ENCODE peak calls at places on chromosomes 3 and 15, in nine cellular contexts. N, O, B, F, S, V, W, I and Y are unnamed samples.

GRCh38 chr3:191435981-191436380 is 25.0 kb upstream of the PYDC2 start:
- DNase-seq in O (no peak), S (no peak), B (no peak), I (no peak), W (no peak), V (no peak), N (no peak), F (no peak), Y (no peak)

GRCh38 chr3:9622438-9622837 is 26.9 kb upstream of the MTMR14 start:
- DNase-seq in F (no peak), B (no peak), W (no peak), I (no peak), V (no peak), N (no peak), S (no peak), O (no peak), Y (no peak)

GRCh38 chr3:134677987-134678308 is 27.1 kb upstream of the KY start:
- DNase-seq in W (no peak), I (no peak), S (no peak), N (no peak), B (no peak), F (no peak), V (no peak), O (no peak), Y (no peak)

GRCh38 chr3:23920151-23920655 is 3.3 kb downstream of the RPL15 start:
- DNase-seq in B (no peak), N (no peak), V (no peak), O (no peak), F (no peak), W (no peak), I (no peak), S (no peak), Y (no peak)

GRCh38 chr3:72336821-72337479 is 511.3 kb downstream of the SHQ1 start:
- DNase-seq in V (peak), N (peak), B (peak), I (no peak), S (peak), O (peak), W (no peak), F (peak), Y (no peak)

GRCh38 chr3:160980740-160981139 is 124.4 kb downstream of the B3GALNT1 start:
- DNase-seq in S (no peak), O (no peak), W (no peak), B (no peak), I (no peak), F (no peak), N (no peak), V (no peak), Y (no peak)

GRCh38 chr3:16362781-16363180 is 97.8 kb downstream of the OXNAD1 start:
- DNase-seq in N (no peak), B (no peak), O (no peak), W (no peak), I (no peak), F (no peak), V (no peak), S (no peak), Y (no peak)

GRCh38 chr3:38168151-38168987 is 3.0 kb downstream of the OXSR1 start:
- DNase-seq in O (no peak), V (no peak), B (no peak), S (peak), W (no peak), N (no peak), I (no peak), F (no peak), Y (no peak)

GRCh38 chr15:36896949-36897348 is 203.4 kb downstream of the MEIS2 start:
- DNase-seq in V (peak), B (no peak), S (no peak), N (no peak), W (no peak), I (no peak), O (peak), F (no peak), Y (no peak)

GRCh38 chr3:21839592-21839991 is 88.6 kb upstream of the ZNF385D start:
- DNase-seq in F (no peak), W (no peak), N (no peak), O (peak), B (no peak), V (no peak), S (peak), I (peak), Y (no peak)

GRCh38 chr3:69095636-69096035 is 10.9 kb downstream of the ARL6IP5 start:
- DNase-seq in N (no peak), I (no peak), F (no peak), W (no peak), V (no peak), S (no peak), B (no peak), O (no peak), Y (no peak)

GRCh38 chr3:38984110-38984509 is 67.6 kb downstream of the SCN11A start:
- DNase-seq in F (no peak), V (no peak), I (no peak), W (no peak), S (no peak), B (no peak), O (no peak), N (no peak), Y (no peak)

GRCh38 chr3:105274958-105275357 is 91.8 kb upstream of the ALCAM start:
- DNase-seq in N (no peak), O (no peak), W (no peak), S (peak), V (no peak), F (no peak), I (peak), B (no peak), Y (no peak)

GRCh38 chr3:176521531-176522175 is 675.6 kb downstream of the TBL1XR1 start:
- DNase-seq in S (peak), V (no peak), W (no peak), N (no peak), O (no peak), F (no peak), B (no peak), I (peak), Y (no peak)

GRCh38 chr3:36957072-36957471 is 12.2 kb upstream of the TRANK1 start:
- DNase-seq in V (peak), W (no peak), F (no peak), S (no peak), B (no peak), O (no peak), I (no peak), N (no peak), Y (no peak)
- TF ChIP-seq CTCF in V (peak), W (peak), F (no peak), S (no peak), B (no peak), O (peak), I (no peak), N (no peak), Y (peak)

DNA sequence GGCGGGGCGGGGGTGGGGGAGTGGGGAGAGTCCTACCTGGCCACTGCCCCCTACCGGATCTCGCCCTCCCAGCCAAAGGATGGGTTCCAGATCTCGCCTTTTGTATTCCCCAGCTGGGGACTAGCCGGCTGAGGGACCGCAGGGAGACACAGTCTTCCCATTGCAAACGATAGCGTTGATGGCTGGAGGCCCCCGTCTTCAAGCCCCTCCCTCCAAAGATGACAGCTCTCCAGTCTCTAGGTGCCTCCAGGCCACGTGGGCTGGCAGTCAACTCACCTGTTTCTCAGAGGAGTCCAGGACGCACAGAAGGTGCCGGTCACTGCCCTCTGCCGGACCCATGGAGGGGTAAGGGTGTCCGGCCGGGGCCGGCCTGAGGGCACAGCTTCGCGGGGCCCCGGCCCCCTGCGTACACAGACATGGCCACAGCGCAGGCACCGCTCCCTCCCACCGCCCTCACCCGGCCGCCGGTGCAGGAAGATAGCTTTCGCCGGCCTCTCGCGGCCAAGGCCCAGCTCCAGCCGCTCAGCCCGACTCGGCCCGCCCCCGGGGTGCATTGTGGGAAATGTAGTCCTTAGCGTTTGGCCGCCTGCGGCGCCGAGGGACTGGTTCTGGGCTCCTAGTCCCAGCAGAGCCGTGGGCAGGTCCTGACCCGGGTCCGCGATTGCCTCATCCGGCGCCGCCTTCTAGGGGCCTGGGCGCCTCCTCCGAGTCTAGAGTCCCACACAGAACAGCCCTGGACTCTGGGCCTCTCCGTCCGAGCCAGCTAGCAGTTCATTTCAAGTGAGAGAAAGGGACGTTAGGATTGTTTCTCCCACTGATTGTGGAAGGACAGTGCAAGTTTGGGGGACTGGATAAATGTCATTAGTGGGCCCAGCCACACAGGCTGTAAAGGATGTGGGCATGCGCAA is at the start of gene MON1A:
- DNase-seq in N (peak), S (peak), O (peak), B (peak), I (peak), W (peak), F (peak), V (peak), Y (peak)
- TF ChIP-seq CTCF in N (no peak), S (peak), O (peak), B (peak), I (peak), W (peak), F (peak), V (peak), Y (peak)

GRCh38 chr3:172329070-172329469 is 119.2 kb downstream of the GHSR start:
- DNase-seq in S (no peak), O (no peak), N (no peak), W (no peak), F (no peak), V (peak), B (no peak), I (no peak), Y (no peak)
- TF ChIP-seq CTCF in S (no peak), O (peak), N (no peak), W (peak), F (no peak), V (peak), B (no peak), I (no peak), Y (no peak)

GRCh38 chr15:98315951-98316350 is 332.4 kb upstream of the IGF1R start:
- DNase-seq in O (no peak), V (no peak), W (no peak), N (no peak), F (no peak), B (no peak), S (no peak), I (no peak), Y (no peak)

GRCh38 chr15:98312913-98313312 is 335.4 kb upstream of the IGF1R start:
- DNase-seq in N (no peak), V (no peak), W (no peak), F (no peak), S (no peak), O (no peak), I (no peak), B (no peak), Y (no peak)

GRCh38 chr15:98308117-98308516 is 340.2 kb upstream of the IGF1R start:
- DNase-seq in V (no peak), O (no peak), S (no peak), N (no peak), W (no peak), F (no peak), B (no peak), I (no peak), Y (no peak)

GRCh38 chr15:98311566-98312188 is 336.7 kb upstream of the IGF1R start:
- DNase-seq in I (peak), N (peak), B (peak), O (peak), S (peak), W (peak), V (peak), F (no peak), Y (peak)
- TF ChIP-seq CTCF in I (peak), N (peak), B (peak), O (peak), S (peak), W (peak), V (peak), F (peak), Y (peak)

DNA sequence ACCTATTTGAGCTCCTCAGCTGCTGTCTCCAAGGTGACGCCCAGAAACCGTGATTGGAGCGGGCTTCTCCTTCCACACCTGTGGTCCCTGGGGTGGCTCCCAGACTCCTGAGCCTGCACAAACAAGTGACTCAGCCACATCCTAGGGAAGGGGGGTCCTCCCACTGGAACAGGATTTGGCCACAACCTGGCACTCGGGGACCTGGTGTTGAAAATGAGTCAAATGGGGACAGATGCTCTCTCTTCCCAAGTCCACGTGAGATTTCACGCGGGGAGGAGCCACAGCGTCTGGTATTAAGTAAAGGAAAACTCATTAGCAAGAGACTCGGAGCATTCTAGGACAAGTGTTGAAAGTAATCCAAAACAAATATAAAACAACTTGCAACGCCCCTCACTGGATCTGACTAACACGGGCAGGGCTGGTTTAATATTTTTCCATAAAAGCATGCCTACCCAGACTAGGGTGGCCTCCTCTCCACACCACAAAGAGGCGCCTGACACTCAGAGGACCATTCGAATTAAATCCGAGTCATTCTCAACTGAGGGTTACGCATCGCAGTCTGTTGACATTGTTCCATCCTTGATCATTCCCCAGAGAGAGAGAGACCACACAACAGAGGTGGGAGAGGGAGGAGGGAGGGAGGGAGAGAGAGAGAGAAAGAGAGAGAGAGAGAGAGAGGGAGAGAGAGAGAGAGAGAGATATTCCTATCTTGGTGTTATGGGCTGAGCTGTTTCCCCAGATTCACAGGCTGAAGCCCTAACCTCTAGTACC is 74.4 kb downstream of the MGLL start:
- DNase-seq in O (no peak), S (peak), B (peak), I (peak), N (no peak), F (peak), W (no peak), V (no peak), Y (no peak)
- TF ChIP-seq CTCF in O (peak), S (peak), B (peak), I (peak), N (no peak), F (no peak), W (no peak), V (no peak), Y (no peak)

DNA sequence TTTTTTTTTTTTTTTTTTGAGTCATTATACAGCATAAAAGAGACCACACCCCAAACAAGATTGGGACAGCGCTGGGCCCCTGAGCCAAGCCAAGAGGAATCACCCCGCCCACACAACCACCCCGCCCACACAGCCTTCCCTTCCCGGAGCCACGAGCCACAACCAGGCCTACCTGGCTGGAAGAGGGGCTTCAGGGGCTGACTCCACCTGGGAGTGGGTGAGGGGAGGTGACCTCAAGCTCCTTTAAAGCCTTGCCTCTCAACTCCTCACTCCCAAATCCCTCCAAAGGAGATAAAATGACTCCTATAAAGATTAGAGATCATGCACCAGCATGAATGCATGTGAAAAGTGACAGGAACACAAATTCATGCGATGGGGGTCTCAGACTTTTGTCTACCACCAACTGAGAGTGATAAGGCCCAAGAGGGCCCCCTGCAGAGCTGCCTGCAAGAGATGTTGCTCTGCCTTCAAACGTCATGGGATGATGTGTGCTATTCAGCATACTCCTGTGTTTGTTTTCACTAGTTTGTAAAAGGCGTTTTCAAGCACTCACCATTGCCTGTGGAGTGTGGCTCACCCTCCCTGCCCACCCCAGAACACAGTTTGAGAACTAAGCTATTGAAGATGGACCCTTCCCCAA is 23.1 kb upstream of the KLF13 start:
- DNase-seq in S (peak), N (no peak), V (peak), O (no peak), I (no peak), F (peak), B (peak), W (no peak), Y (no peak)
- TF ChIP-seq CTCF in S (no peak), N (no peak), V (no peak), O (no peak), I (no peak), F (no peak), B (no peak), W (no peak), Y (no peak)

DNA sequence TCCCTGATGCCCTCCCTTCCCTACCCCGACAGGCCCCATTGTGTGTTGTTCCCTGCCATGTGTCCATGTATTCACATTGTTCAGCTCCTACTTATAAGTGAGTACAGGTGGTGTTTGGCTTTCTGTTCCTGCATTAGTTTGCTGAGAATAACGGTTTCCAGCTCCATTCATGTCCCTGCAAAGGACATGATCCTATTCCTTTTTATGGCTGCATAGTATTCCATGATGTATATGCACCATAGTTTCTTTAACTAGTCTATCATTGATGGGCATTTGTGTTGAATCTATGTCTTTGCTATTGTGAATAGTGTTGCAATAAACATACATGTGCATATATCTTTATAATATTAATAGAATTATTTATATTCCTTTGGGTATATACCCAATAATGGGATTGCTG is 52.1 kb upstream of the TNFSF10 start:
- DNase-seq in W (no peak), B (no peak), S (no peak), V (no peak), F (no peak), O (no peak), N (no peak), I (no peak), Y (no peak)
- TF ChIP-seq CTCF in W (no peak), B (no peak), S (no peak), V (no peak), F (no peak), O (no peak), N (no peak), I (no peak), Y (no peak)

DNA sequence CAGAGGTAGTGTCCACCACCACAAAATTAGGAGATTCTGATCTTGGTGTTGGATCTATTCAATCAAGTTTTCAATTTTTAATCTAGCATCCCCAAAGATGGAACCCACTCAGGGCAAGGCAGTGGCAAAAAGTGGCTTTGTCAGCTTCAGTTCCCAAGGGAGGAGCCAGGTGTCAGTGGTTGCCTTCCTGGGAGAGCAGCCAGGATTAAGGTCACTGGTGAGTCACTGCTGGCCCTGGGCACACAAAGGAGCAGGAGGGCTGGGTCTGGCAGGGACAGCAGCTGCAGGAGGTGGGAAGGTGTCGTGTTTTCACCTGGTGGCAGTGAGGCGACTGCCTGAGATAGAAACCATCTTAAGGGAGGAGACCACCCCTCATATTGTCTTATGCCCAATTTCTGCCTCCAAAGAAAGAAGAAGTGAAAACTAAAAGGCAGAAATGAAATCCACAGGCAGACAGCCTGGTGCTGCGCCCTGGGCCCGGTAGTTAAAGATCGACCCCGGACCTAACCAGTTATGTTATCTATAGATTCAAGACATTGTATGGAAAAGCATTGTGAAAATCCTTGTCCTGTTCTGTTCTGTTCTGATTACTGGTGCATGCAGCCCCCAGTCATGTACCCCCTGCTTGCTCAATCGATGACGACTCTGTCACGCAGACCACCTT is 5.9 kb upstream of the KLHL25 start:
- DNase-seq in O (no peak), I (peak), S (peak), B (peak), V (no peak), W (no peak), N (no peak), F (peak), Y (no peak)
- TF ChIP-seq CTCF in O (no peak), I (peak), S (no peak), B (peak), V (no peak), W (no peak), N (no peak), F (peak), Y (no peak)

GRCh38 chr15:26665950-26666921 is 106.6 kb downstream of the GABRB3 start:
- DNase-seq in F (no peak), S (no peak), B (no peak), I (no peak), W (no peak), V (peak), O (peak), N (no peak), Y (no peak)
- TF ChIP-seq CTCF in F (no peak), S (no peak), B (no peak), I (no peak), W (peak), V (peak), O (no peak), N (no peak), Y (no peak)

DNA sequence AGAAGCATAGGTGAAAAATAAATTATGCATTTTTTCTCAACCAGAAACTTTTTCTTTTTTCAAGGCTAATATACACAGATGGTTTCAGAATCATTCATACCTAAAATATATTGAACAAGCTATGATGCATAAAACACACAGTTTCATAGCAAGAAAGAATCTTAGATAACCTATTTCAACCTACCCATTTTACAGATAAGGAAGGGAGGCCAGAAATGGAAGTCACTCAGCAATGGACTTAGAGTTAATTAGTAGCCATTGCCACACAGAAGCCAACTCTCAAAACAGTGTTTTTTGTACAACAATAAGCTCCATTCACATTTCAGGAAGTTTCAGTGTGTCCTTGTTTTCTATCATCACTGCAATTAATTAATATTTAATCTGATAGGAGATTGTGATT is 27.5 kb upstream of the STRIT1 start:
- DNase-seq in V (no peak), N (no peak), O (no peak), W (no peak), S (no peak), I (no peak), B (no peak), F (no peak), Y (no peak)
- TF ChIP-seq CTCF in V (no peak), N (no peak), O (no peak), W (no peak), S (no peak), I (no peak), B (no peak), F (no peak), Y (no peak)